ENCODE peak calls at places on chromosomes 13 and 19, in seven cellular contexts. G is astrocyte, I is left lung, S is pancreas, D is adrenal gland, B is tibial nerve, X is right lobe of liver. H is an unnamed sample. For H3K27me3, the result is how much of the 10 kb centered on the place peaks cover.

GRCh38 chr19:55704494-55705245 is 29.6 kb downstream of the EPN1 start:
- DNase-seq in G (no peak), I (no peak), S (no peak), D (no peak), B (no peak), X (no peak), H (no peak)

GRCh38 chr19:48171584-48172170 is 1.2 kb downstream of the ZSWIM9 start:
- DNase-seq in G (no peak), I (no peak), S (peak), D (no peak), B (no peak), X (peak), H (no peak)

GRCh38 chr13:24718192-24718965 is 38.2 kb downstream of the ATP12A start:
- DNase-seq in G (no peak), I (no peak), S (no peak), D (no peak), B (no peak), X (no peak), H (no peak)

GRCh38 chr13:109126973-109127615 is 497.7 kb downstream of the MYO16 start:
- DNase-seq in G (no peak), I (no peak), S (no peak), D (no peak), B (no peak), X (no peak), H (peak)

GRCh38 chr13:110680852-110681251 is 25.1 kb downstream of the CARS2 start:
- DNase-seq in G (no peak), I (no peak), S (no peak), D (no peak), B (no peak), X (no peak), H (peak)

GRCh38 chr13:39385621-39386231 is 217.3 kb downstream of the LHFPL6 start:
- DNase-seq in G (peak), I (no peak), S (no peak), D (no peak), B (no peak), X (no peak), H (no peak)

GRCh38 chr19:18785179-18786124 is 5.7 kb downstream of the COMP start:
- DNase-seq in G (no peak), I (peak), S (peak), D (peak), B (peak), X (no peak), H (peak)

GRCh38 chr13:79880820-79881219 is 399.9 kb downstream of the NDFIP2 start:
- DNase-seq in G (no peak), I (no peak), S (no peak), D (no peak), B (no peak), X (no peak), H (no peak)

GRCh38 chr13:24221007-24221406 is 60.5 kb downstream of the SPATA13 start:
- DNase-seq in G (no peak), I (no peak), S (peak), D (no peak), B (no peak), X (no peak), H (no peak)

GRCh38 chr13:91122766-91123165 is 224.7 kb upstream of the MIR17HG start:
- DNase-seq in G (no peak), I (no peak), S (no peak), D (no peak), B (no peak), X (no peak), H (no peak)

GRCh38 chr19:35395762-35396199 is 24.9 kb downstream of the GPR42 start:
- DNase-seq in G (no peak), I (no peak), S (peak), D (peak), B (no peak), X (no peak), H (peak)

GRCh38 chr19:23116802-23117571 is at the start of gene ZNF730:
- DNase-seq in G (peak), I (peak), S (no peak), D (no peak), B (no peak), X (no peak), H (peak)

GRCh38 chr13:107512551-107512950 is 702.8 kb downstream of the LIG4 start:
- DNase-seq in G (no peak), I (no peak), S (no peak), D (no peak), B (no peak), X (no peak), H (no peak)

GRCh38 chr13:99756281-99756680 is 215.3 kb downstream of the ZIC5 start:
- DNase-seq in G (no peak), I (no peak), S (no peak), D (no peak), B (no peak), X (no peak), H (no peak)

GRCh38 chr13:42878721-42879120 is 97.3 kb downstream of the FAM216B start:
- DNase-seq in G (no peak), I (no peak), S (no peak), D (no peak), B (no peak), X (no peak), H (no peak)

GRCh38 chr13:57996717-57997116 is 365.2 kb downstream of the PCDH17 start:
- DNase-seq in G (peak), I (no peak), S (no peak), D (no peak), B (no peak), X (no peak), H (no peak)

GRCh38 chr19:29858000-29858596 is 46.3 kb downstream of the CCNE1 start:
- DNase-seq in G (no peak), I (no peak), S (peak), D (peak), B (no peak), X (peak), H (peak)

GRCh38 chr19:53102186-53102585 is 1.0 kb downstream of the ZNF160 start:
- DNase-seq in G (no peak), I (no peak), S (no peak), D (no peak), B (no peak), X (no peak), H (peak)

GRCh38 chr13:109737606-109738005 is 48.8 kb downstream of the IRS2 start:
- DNase-seq in G (peak), I (no peak), S (no peak), D (peak), B (no peak), X (no peak), H (no peak)

GRCh38 chr19:6273701-6274601 is 5.8 kb downstream of the MLLT1 start:
- DNase-seq in G (peak), I (peak), S (peak), D (peak), B (peak), X (peak), H (peak)

GRCh38 chr13:52852444-52852843 is 4.0 kb upstream of the PCDH8 start:
- DNase-seq in G (no peak), I (no peak), S (no peak), D (no peak), B (no peak), X (no peak), H (no peak)

GRCh38 chr19:32651729-32652140 is 23.2 kb downstream of the ANKRD27 start:
- DNase-seq in G (no peak), I (no peak), S (no peak), D (no peak), B (no peak), X (no peak), H (no peak)

GRCh38 chr19:17266589-17266974 is 661 bp upstream of the BABAM1 start:
- DNase-seq in G (no peak), I (no peak), S (no peak), D (no peak), B (no peak), X (no peak), H (no peak)

GRCh38 chr19:625257-625656 is 8.1 kb downstream of the POLRMT start:
- DNase-seq in G (no peak), I (no peak), S (no peak), D (no peak), B (no peak), X (no peak), H (no peak)

GRCh38 chr19:676007-676342 is 217 bp upstream of the FSTL3 start:
- DNase-seq in G (no peak), I (no peak), S (no peak), D (peak), B (no peak), X (no peak), H (no peak)

GRCh38 chr19:42290523-42291436 is 11.2 kb upstream of the PRR19 start:
- DNase-seq in G (no peak), I (no peak), S (peak), D (no peak), B (no peak), X (peak), H (peak)

GRCh38 chr13:74061939-74062595 is 72.1 kb downstream of the KLF12 start:
- DNase-seq in G (peak), I (no peak), S (no peak), D (no peak), B (peak), X (no peak), H (no peak)

GRCh38 chr19:33998302-33998701 is 174.0 kb upstream of the LSM14A start:
- DNase-seq in G (no peak), I (no peak), S (peak), D (no peak), B (no peak), X (no peak), H (no peak)

GRCh38 chr19:4059931-4060620 is 6.6 kb downstream of the ZBTB7A start:
- DNase-seq in G (no peak), I (no peak), S (peak), D (peak), B (peak), X (peak), H (no peak)

GRCh38 chr19:1244693-1245451 is 3.3 kb downstream of the ATP5F1D start:
- DNase-seq in G (no peak), I (peak), S (peak), D (peak), B (no peak), X (peak), H (peak)

GRCh38 chr19:35351441-35352176 is 3.9 kb downstream of the FFAR1 start:
- DNase-seq in G (no peak), I (no peak), S (no peak), D (no peak), B (no peak), X (peak), H (no peak)

GRCh38 chr19:49758292-49758691 is 4.8 kb downstream of the TSKS start:
- DNase-seq in G (peak), I (no peak), S (no peak), D (peak), B (no peak), X (no peak), H (no peak)

GRCh38 chr19:49761249-49761624 is 1.9 kb downstream of the TSKS start:
- DNase-seq in G (no peak), I (no peak), S (no peak), D (no peak), B (no peak), X (no peak), H (no peak)

GRCh38 chr19:49763230-49763629 is at the start of gene TSKS:
- DNase-seq in G (no peak), I (no peak), S (no peak), D (no peak), B (no peak), X (no peak), H (no peak)

GRCh38 chr19:49764341-49764740 is 1.2 kb upstream of the TSKS start:
- DNase-seq in G (no peak), I (no peak), S (no peak), D (no peak), B (no peak), X (no peak), H (no peak)

DNA sequence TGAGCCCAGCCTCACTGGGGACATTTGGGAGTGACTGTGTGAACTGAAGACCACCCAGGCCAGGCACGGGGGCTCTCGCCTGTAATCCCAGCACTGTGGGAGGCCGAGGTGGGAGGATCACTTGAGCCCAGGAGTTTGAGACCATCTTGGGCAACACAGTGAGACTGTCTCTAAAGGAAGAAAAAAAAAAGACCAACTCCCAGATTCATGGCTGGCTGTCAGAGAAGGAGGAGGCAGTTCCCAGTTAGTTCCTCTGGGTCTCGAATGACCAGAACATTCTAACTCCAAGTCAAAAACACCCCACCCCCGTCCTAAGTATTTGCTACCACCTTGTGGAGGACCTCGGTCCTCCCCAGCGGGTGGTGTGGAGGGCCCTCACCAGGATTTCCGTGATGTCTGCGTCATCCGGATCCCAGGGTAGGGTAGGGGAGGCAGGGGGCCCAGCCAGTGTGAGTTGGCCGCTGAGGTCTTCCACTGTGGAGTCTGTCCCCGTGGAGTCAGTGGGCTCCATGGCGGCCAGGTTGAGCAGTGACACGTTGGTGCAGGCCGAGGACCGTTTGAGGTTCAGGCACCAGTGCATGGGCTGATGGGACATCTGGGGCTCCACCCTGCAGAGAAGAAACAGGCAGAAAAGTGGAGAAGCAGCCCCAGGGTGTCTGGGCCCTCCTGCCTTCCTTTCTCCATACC is 1.3 kb downstream of the TSKS start:
- DNase-seq in G (no peak), I (no peak), S (no peak), D (peak), B (peak), X (no peak), H (peak)
- TF ChIP-seq CTCF in G (no peak), I (no peak), S (no peak), D (no peak), B (no peak), X (peak), H (peak)

GRCh38 chr13:51621597-51621996 is 37.3 kb downstream of the WDFY2 start:
- DNase-seq in G (no peak), I (no peak), S (no peak), D (no peak), B (no peak), X (no peak), H (no peak)
- H3K27ac ChIP-seq in G (no peak), I (no peak), S (no peak), D (no peak), B (peak), X (no peak), H (no peak)

GRCh38 chr19:54430306-54431254 is 15.3 kb downstream of the TTYH1 start:
- DNase-seq in G (no peak), I (no peak), S (peak), D (no peak), B (no peak), X (no peak), H (peak)
- H3K27me3 ChIP-seq in G (under half), I (under half), S (under half), D (under half), B (under half), X (under half), H (under half)

GRCh38 chr19:38384209-38385027 is 3.4 kb downstream of the GGN start:
- DNase-seq in G (no peak), I (no peak), S (no peak), D (no peak), B (no peak), X (no peak), H (peak)
- TF ChIP-seq CTCF in G (peak), I (no peak), S (no peak), D (no peak), B (no peak), X (no peak), H (peak)

DNA sequence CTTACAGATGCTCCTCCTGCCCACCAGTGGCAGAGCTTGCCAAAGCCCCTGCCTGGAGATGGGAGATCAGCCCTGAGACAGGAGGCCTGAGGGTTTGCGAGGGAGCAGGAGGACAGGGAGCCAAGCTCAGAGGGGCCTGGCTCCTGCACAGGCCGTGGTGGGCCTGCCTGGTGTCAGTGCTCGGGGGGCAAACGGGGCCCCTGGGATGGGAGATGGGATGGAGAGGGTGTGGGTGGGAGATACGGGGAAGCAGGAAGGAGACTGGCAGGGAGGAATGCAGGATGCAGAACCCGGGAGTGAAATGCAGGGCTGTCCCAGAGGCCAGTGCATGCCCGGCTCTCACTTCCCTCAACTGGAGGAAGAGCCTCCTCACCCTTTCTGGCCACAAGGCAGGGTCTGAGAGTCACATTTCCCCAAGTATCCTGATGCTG is 19.9 kb downstream of the ELAVL1 start:
- DNase-seq in G (no peak), I (no peak), S (no peak), D (no peak), B (no peak), X (no peak), H (no peak)
- H3K27ac ChIP-seq in G (no peak), I (no peak), S (no peak), D (no peak), B (peak), X (no peak), H (no peak)

H was measured in WERI-Rb-1.